ENCODE peak calls at places on chromosome 5, in seven cellular contexts. S, I, B, F, D, W and M are unnamed samples.

GRCh38 chr5:36688722-36689121 is 82.3 kb downstream of the SLC1A3 start:
- DNase-seq in F (no peak), S (no peak), I (peak; percentile 41), D (no peak), W (no peak), B (no peak), M (no peak)

GRCh38 chr5:50749873-50750272 is 83.4 kb downstream of the PARP8 start:
- DNase-seq in S (no peak), D (no peak), F (no peak), B (no peak), I (no peak), W (no peak), M (no peak)

GRCh38 chr5:3027185-3027865 is 275.8 kb upstream of the IRX2 start:
- DNase-seq in B (no peak), I (no peak), S (no peak), F (no peak), D (no peak), W (no peak), M (no peak)

GRCh38 chr5:91469517-91470165 is 86.5 kb upstream of the ARRDC3 start:
- DNase-seq in F (no peak), W (no peak), B (no peak), D (no peak), I (no peak), S (no peak), M (no peak)

GRCh38 chr5:138528208-138528607 is 14.8 kb downstream of the ETF1 start:
- DNase-seq in I (no peak), W (no peak), F (no peak), S (no peak), D (no peak), B (no peak), M (no peak)

GRCh38 chr5:173472164-173472563 is 143.9 kb upstream of the STC2 start:
- DNase-seq in B (no peak), D (peak; percentile 81), F (no peak), W (no peak), I (no peak), S (no peak), M (no peak)

GRCh38 chr5:54162184-54162583 is 148.2 kb downstream of the ARL15 start:
- DNase-seq in F (no peak), W (no peak), B (no peak), S (no peak), D (no peak), I (no peak), M (no peak)

GRCh38 chr5:82106207-82106606 is 134.4 kb downstream of the ATG10 start:
- DNase-seq in W (no peak), B (no peak), S (no peak), F (no peak), D (no peak), I (no peak), M (no peak)